ENCODE peak calls at places on chromosomes 3 and 15, in ten cellular contexts. E is activated naive CD4-positive, alpha-beta T cell treated with anti-CD3 and anti-CD28 coated beads, Interleukin-2, amount 10 ng/mL, durations not matched to agents 7 days and 5 days; O is kidney glomerular epithelial cell; G is fibroblast of the aortic adventitia; A is prostate gland; P is stimulated activated CD4-positive, alpha-beta T cell treated with anti-CD3 and anti-CD28 coated beads, TNF-alpha, amount 100 ng/mL, for 24 hours; F is activated naive CD8-positive, alpha-beta T cell treated with anti-CD3 and anti-CD28 coated beads, Interleukin-2, amount 50 U/mL, for 24 hours; T is right cardiac atrium; U is G401; L is SW480. N is an unnamed sample.

GRCh38 chr3:170485696-170486095 is 67.0 kb downstream of the CLDN11 start:
- DNase-seq in E (no peak), L (no peak), O (no peak), P (no peak), U (no peak), T (no peak), G (no peak), A (no peak), F (no peak), N (no peak)

GRCh38 chr15:70508561-70509281 is 254.6 kb downstream of the UACA start:
- DNase-seq in G (peak), E (no peak), U (no peak), L (peak), F (peak), A (no peak), O (peak), P (no peak), T (no peak), N (no peak)

GRCh38 chr15:39434751-39435238 is 146.1 kb upstream of the THBS1 start:
- DNase-seq in G (no peak), T (peak), E (no peak), U (no peak), L (peak), A (no peak), F (no peak), P (no peak), O (no peak), N (no peak)

GRCh38 chr3:177358968-177359600 is 161.8 kb upstream of the TBL1XR1 start:
- DNase-seq in P (no peak), E (peak), L (peak), U (peak), A (no peak), O (no peak), G (peak), T (peak), F (peak), N (peak)

GRCh38 chr3:197881601-197882000 is 68.4 kb upstream of the RPL35A start:
- DNase-seq in P (no peak), E (no peak), O (no peak), G (no peak), U (no peak), L (no peak), A (no peak), F (no peak), T (no peak), N (no peak)

GRCh38 chr3:31908391-31909097 is 72.5 kb downstream of the OSBPL10 start:
- DNase-seq in P (no peak), E (no peak), T (no peak), G (no peak), F (no peak), A (no peak), O (peak), L (no peak), U (no peak), N (no peak)

GRCh38 chr15:78308422-78309021 is 9.1 kb upstream of the SKIC8 start:
- DNase-seq in A (peak), O (peak), U (peak), T (peak), L (peak), F (peak), E (peak), G (peak), P (no peak), N (peak)

GRCh38 chr15:31304736-31305365 is 21.8 kb upstream of the KLF13 start:
- DNase-seq in A (no peak), P (no peak), O (no peak), E (no peak), L (no peak), U (peak), T (no peak), F (no peak), G (no peak), N (no peak)

GRCh38 chr3:31790516-31791148 is 190.4 kb downstream of the OSBPL10 start:
- DNase-seq in O (no peak), T (no peak), P (no peak), A (no peak), L (no peak), E (no peak), F (no peak), U (peak), G (no peak), N (no peak)

GRCh38 chr15:71313806-71314205 is 198.5 kb downstream of the THSD4 start:
- DNase-seq in G (no peak), F (no peak), U (no peak), L (no peak), P (no peak), A (no peak), T (no peak), E (no peak), O (peak), N (no peak)

GRCh38 chr3:112304611-112305010 is 10.6 kb upstream of the SLC9C1 start:
- DNase-seq in U (no peak), L (no peak), O (no peak), T (no peak), P (no peak), F (no peak), G (peak), E (no peak), A (no peak), N (no peak)

GRCh38 chr3:61663728-61664492 is 102.5 kb downstream of the PTPRG start:
- DNase-seq in E (no peak), U (no peak), A (no peak), T (no peak), F (no peak), L (peak), P (no peak), O (peak), G (peak), N (no peak)

GRCh38 chr3:197801801-197802504 is 10.9 kb downstream of the LRCH3 start:
- DNase-seq in E (peak), P (no peak), U (no peak), F (peak), L (peak), O (no peak), T (no peak), A (no peak), G (peak), N (peak)

GRCh38 chr15:66746231-66746605 is 44.2 kb downstream of the SMAD6 start:
- DNase-seq in A (no peak), E (no peak), O (no peak), F (no peak), U (no peak), P (no peak), G (no peak), L (no peak), T (peak), N (no peak)

GRCh38 chr3:113097821-113098516 is 107.2 kb downstream of the GTPBP8 start:
- DNase-seq in F (no peak), E (no peak), T (no peak), L (peak), A (no peak), P (no peak), U (no peak), O (peak), G (peak), N (no peak)

GRCh38 chr3:131543714-131544113 is 40.9 kb upstream of the MRPL3 start:
- DNase-seq in L (peak), O (peak), U (peak), A (peak), G (peak), F (no peak), P (no peak), E (no peak), T (peak), N (no peak)

GRCh38 chr3:128155614-128156360 is 2.5 kb downstream of the EEFSEC start:
- DNase-seq in U (no peak), L (no peak), P (no peak), F (no peak), G (no peak), T (no peak), O (no peak), A (no peak), E (no peak), N (no peak)

GRCh38 chr3:54575561-54575960 is 352.3 kb downstream of the LRTM1 start:
- DNase-seq in A (no peak), L (no peak), E (no peak), P (no peak), G (no peak), T (no peak), F (no peak), O (no peak), U (no peak), N (no peak)

GRCh38 chr3:115363071-115363470 is 216.0 kb upstream of the ZBTB20 start:
- DNase-seq in L (peak), F (no peak), A (no peak), U (no peak), T (no peak), P (no peak), G (no peak), E (no peak), O (peak), N (no peak)

GRCh38 chr3:191412764-191413163 is 48.2 kb upstream of the PYDC2 start:
- DNase-seq in A (no peak), F (no peak), O (peak), T (no peak), U (no peak), L (no peak), E (no peak), P (no peak), G (peak), N (no peak)

GRCh38 chr3:29695201-29695904 is 414.5 kb downstream of the RBMS3 start:
- DNase-seq in A (no peak), T (no peak), E (no peak), O (no peak), G (peak), U (no peak), P (no peak), F (no peak), L (no peak), N (no peak)

GRCh38 chr3:166071831-166072230 is 234.6 kb upstream of the BCHE start:
- DNase-seq in E (no peak), L (no peak), A (no peak), U (no peak), F (no peak), O (no peak), P (no peak), T (no peak), G (no peak), N (no peak)

GRCh38 chr3:81289676-81290075 is 471.8 kb downstream of the GBE1 start:
- DNase-seq in U (no peak), O (peak), G (peak), A (no peak), T (no peak), P (no peak), L (peak), F (no peak), E (no peak), N (no peak)

GRCh38 chr3:15633766-15634588 is 32.4 kb downstream of the BTD start:
- DNase-seq in G (peak), U (peak), L (no peak), P (no peak), O (no peak), T (no peak), E (no peak), F (no peak), A (peak), N (no peak)

GRCh38 chr15:64430000-64430735 is 30.2 kb upstream of the ZNF609 start:
- DNase-seq in F (peak), L (no peak), U (peak), P (no peak), G (peak), E (peak), A (peak), O (no peak), T (peak), N (peak)

GRCh38 chr3:140953028-140953960 is 11.7 kb downstream of the SLC25A36 start:
- DNase-seq in G (peak), L (peak), U (no peak), F (no peak), E (no peak), O (no peak), P (no peak), T (no peak), A (no peak), N (no peak)

GRCh38 chr3:123188058-123188457 is 13.7 kb upstream of the SEC22A start:
- DNase-seq in T (no peak), G (peak), P (no peak), E (no peak), A (no peak), U (no peak), O (no peak), F (no peak), L (no peak), N (no peak)

GRCh38 chr3:188947983-188948657 is 223.7 kb upstream of the TPRG1 start:
- DNase-seq in U (peak), G (peak), A (peak), O (peak), P (no peak), E (no peak), T (peak), F (no peak), L (peak), N (no peak)

GRCh38 chr15:74384566-74385441 is 17.4 kb upstream of the CYP11A1 start:
- DNase-seq in F (peak), U (no peak), G (peak), P (no peak), O (peak), A (no peak), L (peak), T (peak), E (peak), N (no peak)

GRCh38 chr3:48564022-48564421 is 441 bp upstream of the UCN2 start:
- DNase-seq in P (no peak), O (peak), G (peak), E (no peak), U (no peak), A (no peak), F (peak), T (peak), L (peak), N (no peak)

GRCh38 chr3:24420224-24420623 is 74.4 kb downstream of the THRB start:
- DNase-seq in A (no peak), E (no peak), P (no peak), O (no peak), T (no peak), U (no peak), L (no peak), F (no peak), G (no peak), N (no peak)

GRCh38 chr3:148554367-148554766 is 143.3 kb upstream of the AGTR1 start:
- DNase-seq in T (no peak), A (no peak), F (no peak), O (no peak), G (no peak), P (no peak), L (no peak), U (no peak), E (no peak), N (no peak)

GRCh38 chr3:122406198-122406597 is 9.7 kb downstream of the WDR5B start:
- DNase-seq in O (no peak), U (no peak), L (no peak), G (no peak), A (no peak), T (no peak), P (no peak), E (no peak), F (peak), N (no peak)

GRCh38 chr15:90016721-90017120 is 15.6 kb downstream of the ZNF710 start:
- DNase-seq in O (no peak), G (no peak), A (no peak), T (no peak), L (peak), P (no peak), E (peak), F (no peak), U (no peak), N (peak)

GRCh38 chr3:76177650-76178049 is 392.3 kb upstream of the ZNF717 start:
- DNase-seq in L (no peak), P (no peak), F (no peak), U (no peak), T (no peak), G (no peak), E (no peak), O (no peak), A (no peak), N (no peak)

GRCh38 chr3:194067949-194068362 is 68.0 kb upstream of the HES1 start:
- DNase-seq in L (no peak), U (no peak), O (no peak), G (no peak), T (no peak), E (no peak), P (no peak), F (no peak), A (no peak), N (no peak)

GRCh38 chr3:55059027-55059629 is 131.3 kb upstream of the LRTM1 start:
- DNase-seq in O (no peak), U (no peak), E (no peak), F (no peak), T (no peak), L (no peak), G (peak), P (no peak), A (no peak), N (no peak)

N was measured in Jurkat, Clone E6-1.